ENCODE peak calls at places on chromosomes 12 and 14, in seven cellular contexts. S, A, Y, B, M, R and E are unnamed samples.

GRCh38 chr12:6567112-6567680 is 895 bp downstream of the NOP2 start:
- DNase-seq in S (no peak), A (no peak), Y (no peak), B (no peak), M (no peak), R (no peak), E (no peak)

GRCh38 chr14:65940056-65940735 is 527.7 kb downstream of the FUT8 start:
- DNase-seq in S (no peak), A (no peak), Y (peak; percentile 39), B (no peak), M (no peak), R (no peak), E (peak; percentile 26)

GRCh38 chr12:110860833-110861291 is 14.1 kb downstream of the CCDC63 start:
- DNase-seq in S (no peak), A (no peak), Y (no peak), B (no peak), M (no peak), R (no peak), E (peak; percentile 32)

GRCh38 chr14:105252552-105253328 is 4.4 kb downstream of the BTBD6 start:
- DNase-seq in S (no peak), A (no peak), Y (no peak), B (no peak), M (no peak), R (no peak), E (no peak)

GRCh38 chr14:93332032-93332852 is 594 bp downstream of the BTBD7 start:
- DNase-seq in S (no peak), A (no peak), Y (no peak), B (peak; percentile 52), M (peak; percentile 37), R (no peak), E (peak; percentile 74)

GRCh38 chr12:82688035-82688501 is 1.4 kb downstream of the TMTC2 start:
- DNase-seq in S (no peak), A (no peak), Y (no peak), B (no peak), M (no peak), R (no peak), E (no peak)

GRCh38 chr12:75909714-75910451 is 121.7 kb downstream of the PHLDA1 start:
- DNase-seq in S (no peak), A (peak; percentile 57), Y (no peak), B (no peak), M (no peak), R (no peak), E (no peak)

GRCh38 chr12:52053570-52054209 is 2.4 kb downstream of the NR4A1 start:
- DNase-seq in S (no peak), A (no peak), Y (no peak), B (no peak), M (no peak), R (no peak), E (no peak)

GRCh38 chr12:1552171-1552570 is 42.2 kb downstream of the FBXL14 start:
- DNase-seq in S (no peak), A (no peak), Y (no peak), B (no peak), M (no peak), R (no peak), E (no peak)

GRCh38 chr14:95287176-95287754 is 32.4 kb downstream of the CLMN start:
- DNase-seq in S (no peak), A (no peak), Y (no peak), B (no peak), M (no peak), R (no peak), E (no peak)

GRCh38 chr12:20492251-20492728 is 124.0 kb downstream of the PDE3A start:
- DNase-seq in S (no peak), A (no peak), Y (peak; percentile 67), B (no peak), M (no peak), R (no peak), E (peak; percentile 22)

GRCh38 chr12:116455540-116456306 is 103.5 kb upstream of the MAP1LC3B2 start:
- DNase-seq in S (no peak), A (no peak), Y (peak; percentile 85), B (no peak), M (no peak), R (no peak), E (peak; percentile 42)

GRCh38 chr12:117047810-117048584 is 51.2 kb downstream of the TESC start:
- DNase-seq in S (no peak), A (no peak), Y (no peak), B (no peak), M (no peak), R (no peak), E (no peak)

GRCh38 chr12:62128186-62128965 is 131.8 kb upstream of the USP15 start:
- DNase-seq in S (no peak), A (peak; percentile 9), Y (no peak), B (no peak), M (no peak), R (no peak), E (no peak)

GRCh38 chr12:99984271-99985128 is at the start of gene ANKS1B:
- DNase-seq in S (peak; percentile 35), A (peak; percentile 37), Y (no peak), B (no peak), M (peak; percentile 36), R (no peak), E (peak; percentile 79)

GRCh38 chr14:101595887-101596721 is 34.8 kb downstream of the DIO3 start:
- DNase-seq in S (no peak), A (no peak), Y (no peak), B (no peak), M (peak; percentile 4), R (peak; percentile 43), E (no peak)